ENCODE peak calls at places on chromosomes 5 and 9, in nine cellular contexts. I is epithelial cell of esophagus, X is neural crest cell, K is stomach, A is nephron progenitor cell, T is hepatocyte, R is kidney, N is tibial nerve, S is psoas muscle. P is an unnamed sample.

GRCh38 chr5:68708156-68708841 is 385.5 kb upstream of the SLC30A5 start:
- DNase-seq in A (no peak), R (no peak), I (no peak), N (no peak), K (no peak), T (no peak), X (no peak), S (no peak), P (no peak)

GRCh38 chr5:172559004-172559932 is 81.8 kb upstream of the NEURL1B start:
- DNase-seq in R (peak; percentile 88), K (peak; percentile 32), S (peak; percentile 48), A (peak; percentile 26), I (peak; percentile 98), X (no peak), N (peak; percentile 21), T (peak; percentile 38), P (no peak)

GRCh38 chr5:55986931-55987330 is 7.8 kb downstream of the IL6ST start:
- DNase-seq in A (no peak), R (no peak), X (no peak), N (no peak), S (no peak), I (no peak), T (no peak), K (no peak), P (no peak)

GRCh38 chr5:4855889-4856288 is 284.2 kb upstream of the ADAMTS16 start:
- DNase-seq in I (no peak), S (no peak), K (no peak), T (no peak), R (no peak), N (no peak), A (no peak), X (no peak), P (no peak)

GRCh38 chr9:109418827-109419226 is 79.3 kb downstream of the PTPN3 start:
- DNase-seq in X (no peak), N (no peak), K (no peak), R (no peak), S (no peak), A (no peak), I (no peak), T (no peak), P (no peak)

GRCh38 chr9:113464672-113465271 is 1.2 kb downstream of the RGS3 start:
- DNase-seq in K (no peak), S (no peak), N (no peak), T (no peak), X (no peak), A (no peak), I (no peak), R (no peak), P (no peak)

GRCh38 chr9:71685394-71685793 is 82.9 kb downstream of the CEMIP2 start:
- DNase-seq in R (no peak), X (no peak), I (no peak), A (no peak), T (no peak), K (no peak), S (no peak), N (no peak), P (no peak)

GRCh38 chr9:137077010-137077747 is at the start of gene UAP1L1:
- DNase-seq in R (peak; percentile 95), X (no peak), T (peak; percentile 76), S (peak; percentile 83), N (peak; percentile 65), I (peak; percentile 43), K (peak; percentile 78), A (peak; percentile 61), P (peak; percentile 58)

GRCh38 chr5:178244566-178244965 is 12.0 kb upstream of the PHYKPL start:
- DNase-seq in K (no peak), T (no peak), R (no peak), S (no peak), X (no peak), N (no peak), I (peak; percentile 58), A (no peak), P (no peak)

GRCh38 chr5:150129813-150130492 is 25.7 kb downstream of the PDGFRB start:
- DNase-seq in S (peak; percentile 76), N (peak; percentile 72), T (peak; percentile 81), R (peak; percentile 86), I (peak; percentile 69), K (peak; percentile 78), X (peak; percentile 78), A (peak; percentile 81), P (peak; percentile 29)

GRCh38 chr9:35510745-35511428 is 21.0 kb downstream of the RUSC2 start:
- DNase-seq in K (peak; percentile 51), S (peak; percentile 71), A (no peak), I (peak; percentile 61), R (peak; percentile 87), T (peak; percentile 88), N (peak; percentile 72), X (no peak), P (no peak)

GRCh38 chr9:135992486-135993408 is 31.6 kb upstream of the UBAC1 start:
- DNase-seq in S (peak; percentile 85), K (peak; percentile 75), A (peak; percentile 83), N (peak; percentile 69), T (peak; percentile 93), I (peak; percentile 62), R (peak; percentile 97), X (peak; percentile 63), P (peak; percentile 38)

GRCh38 chr9:93965830-93966577 is 10.8 kb upstream of the BARX1 start:
- DNase-seq in T (no peak), N (no peak), R (no peak), K (peak; percentile 73), S (no peak), A (no peak), X (no peak), I (peak; percentile 45), P (no peak)

GRCh38 chr9:91843623-91844111 is 106.4 kb downstream of the ROR2 start:
- DNase-seq in K (peak; percentile 23), N (no peak), S (no peak), A (peak; percentile 67), X (no peak), T (no peak), R (no peak), I (no peak), P (no peak)

GRCh38 chr5:132064738-132065331 is 4.4 kb downstream of the IL3 start:
- DNase-seq in I (peak; percentile 73), K (peak; percentile 74), A (peak; percentile 90), S (peak; percentile 56), X (peak; percentile 90), R (peak; percentile 78), T (peak; percentile 82), N (peak; percentile 52), P (peak; percentile 64)

GRCh38 chr5:177497297-177498012 is at the start of gene PDLIM7:
- DNase-seq in I (peak; percentile 97), S (peak; percentile 96), R (peak; percentile 98), T (peak; percentile 98), K (peak; percentile 98), X (peak; percentile 98), A (peak; percentile 99), N (peak; percentile 97), P (peak; percentile 97)

GRCh38 chr5:39543335-39543734 is 118.6 kb upstream of the DAB2 start:
- DNase-seq in T (no peak), S (no peak), R (no peak), X (no peak), A (no peak), K (no peak), N (no peak), I (peak; percentile 87), P (no peak)

GRCh38 chr9:135681161-135681560 is 18.1 kb downstream of the LCN9 start:
- DNase-seq in X (no peak), S (no peak), N (no peak), K (no peak), I (no peak), R (peak; percentile 67), T (no peak), A (no peak), P (no peak)

GRCh38 chr9:103721056-103721455 is 373.1 kb upstream of the SMC2 start:
- DNase-seq in T (no peak), A (no peak), I (no peak), N (no peak), X (no peak), R (no peak), K (no peak), S (no peak), P (no peak)
- TF ChIP-seq CTCF in T (no peak), A (no peak), I (no peak), N (no peak), X (no peak), R (no peak), K (no peak), S (no peak), P (no peak)

GRCh38 chr5:91076138-91076537 is 307.0 kb downstream of the ARRDC3 start:
- DNase-seq in S (no peak), N (no peak), K (no peak), X (no peak), A (no peak), I (no peak), R (no peak), T (no peak), P (no peak)

GRCh38 chr5:91072891-91073290 is 310.2 kb downstream of the ARRDC3 start:
- DNase-seq in X (no peak), S (no peak), T (peak; percentile 7), N (no peak), K (no peak), A (no peak), I (peak; percentile 47), R (no peak), P (no peak)

GRCh38 chr5:91070761-91071429 is 312.2 kb downstream of the ARRDC3 start:
- DNase-seq in X (no peak), T (no peak), N (no peak), I (no peak), A (peak; percentile 7), R (no peak), S (no peak), K (no peak), P (no peak)

GRCh38 chr5:91077623-91078022 is 305.5 kb downstream of the ARRDC3 start:
- DNase-seq in S (no peak), N (no peak), K (no peak), I (peak; percentile 54), X (no peak), T (no peak), A (no peak), R (no peak), P (no peak)

GRCh38 chr5:91074615-91075014 is 308.5 kb downstream of the ARRDC3 start:
- DNase-seq in A (no peak), R (no peak), N (no peak), X (no peak), T (no peak), K (no peak), S (no peak), I (peak; percentile 73), P (no peak)
- TF ChIP-seq CTCF in A (no peak), R (no peak), N (no peak), X (no peak), T (peak; percentile 14), K (peak; percentile 28), S (no peak), I (peak; percentile 42), P (no peak)

DNA sequence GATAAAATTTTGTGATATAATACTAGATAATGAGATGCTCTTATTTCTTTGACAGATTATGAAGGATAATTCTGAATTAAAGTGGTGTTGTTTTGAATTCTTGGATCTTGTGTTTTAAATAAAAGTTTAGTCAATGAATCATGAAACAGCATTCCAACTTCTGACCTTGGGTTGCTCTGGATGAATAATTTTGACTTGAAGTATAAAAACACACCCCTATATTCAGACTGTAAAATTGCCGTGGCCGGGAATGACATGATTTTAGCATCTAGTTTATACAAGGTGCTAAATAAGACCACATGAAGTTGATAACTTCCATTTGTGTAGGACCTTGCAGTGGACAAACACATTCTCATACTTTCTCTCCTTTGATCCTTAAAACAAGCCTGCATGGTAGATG is 67.2 kb upstream of the DAP start:
- DNase-seq in X (no peak), N (no peak), S (no peak), T (no peak), K (no peak), R (no peak), A (no peak), I (no peak), P (no peak)
- TF ChIP-seq CTCF in X (no peak), N (no peak), S (no peak), T (no peak), K (no peak), R (no peak), A (no peak), I (no peak), P (no peak)

GRCh38 chr5:170552486-170553122 is 48.8 kb downstream of the KCNIP1 start:
- DNase-seq in N (peak; percentile 55), R (peak; percentile 95), A (peak; percentile 50), K (peak; percentile 51), S (peak; percentile 61), T (peak; percentile 88), X (peak; percentile 9), I (peak; percentile 2), P (no peak)
- TF ChIP-seq CTCF in N (no peak), R (no peak), A (no peak), K (no peak), S (no peak), T (no peak), X (no peak), I (no peak), P (no peak)